ENCODE peak calls at places on chromosome 13, in four cellular contexts. One of them, this sample, is unnamed.

GRCh38 chr13:38262211-38262610 is 87.4 kb upstream of the UFM1 start:
- DNase-seq in GM23248: peak; percentile 68
- DNase-seq in stimulated activated CD4-positive, alpha-beta T cell treated with anti-CD3 and anti-CD28 coated beads, TNF-alpha, amount 100 ng/mL, for 24 hours: no peak
- DNase-seq in EL: peak; percentile 13
- DNase-seq in this sample: no peak

GRCh38 chr13:107681611-107682010 is 533.7 kb downstream of the LIG4 start:
- DNase-seq in GM23248: no peak
- DNase-seq in stimulated activated CD4-positive, alpha-beta T cell treated with anti-CD3 and anti-CD28 coated beads, TNF-alpha, amount 100 ng/mL, for 24 hours: no peak
- DNase-seq in EL: no peak
- DNase-seq in this sample: no peak

GRCh38 chr13:45224181-45224580 is 23.3 kb upstream of the KCTD4 start:
- DNase-seq in GM23248: peak; percentile 56
- DNase-seq in stimulated activated CD4-positive, alpha-beta T cell treated with anti-CD3 and anti-CD28 coated beads, TNF-alpha, amount 100 ng/mL, for 24 hours: no peak
- DNase-seq in EL: peak; percentile 64
- DNase-seq in this sample: no peak

GRCh38 chr13:49840266-49840665 is 47.8 kb upstream of the KPNA3 start:
- DNase-seq in GM23248: peak; percentile 31
- DNase-seq in stimulated activated CD4-positive, alpha-beta T cell treated with anti-CD3 and anti-CD28 coated beads, TNF-alpha, amount 100 ng/mL, for 24 hours: no peak
- DNase-seq in EL: no peak
- DNase-seq in this sample: no peak

GRCh38 chr13:40961224-40961623 is 57.9 kb downstream of the ELF1 start:
- DNase-seq in GM23248: no peak
- DNase-seq in stimulated activated CD4-positive, alpha-beta T cell treated with anti-CD3 and anti-CD28 coated beads, TNF-alpha, amount 100 ng/mL, for 24 hours: no peak
- DNase-seq in EL: no peak
- DNase-seq in this sample: no peak

GRCh38 chr13:95982144-95982543 is 71.1 kb downstream of the UGGT2 start:
- DNase-seq in GM23248: no peak
- DNase-seq in stimulated activated CD4-positive, alpha-beta T cell treated with anti-CD3 and anti-CD28 coated beads, TNF-alpha, amount 100 ng/mL, for 24 hours: no peak
- DNase-seq in EL: no peak
- DNase-seq in this sample: no peak

GRCh38 chr13:45325806-45326205 is 15.2 kb downstream of the TPT1 start:
- DNase-seq in GM23248: peak; percentile 94
- DNase-seq in stimulated activated CD4-positive, alpha-beta T cell treated with anti-CD3 and anti-CD28 coated beads, TNF-alpha, amount 100 ng/mL, for 24 hours: no peak
- DNase-seq in EL: peak; percentile 90
- DNase-seq in this sample: peak; percentile 65

GRCh38 chr13:36815069-36815468 is 4.0 kb upstream of the RFXAP start:
- DNase-seq in GM23248: peak; percentile 52
- DNase-seq in stimulated activated CD4-positive, alpha-beta T cell treated with anti-CD3 and anti-CD28 coated beads, TNF-alpha, amount 100 ng/mL, for 24 hours: no peak
- DNase-seq in EL: peak; percentile 16
- DNase-seq in this sample: no peak

GRCh38 chr13:101942038-101942437 is 459.8 kb downstream of the FGF14 start:
- DNase-seq in GM23248: peak; percentile 59
- DNase-seq in stimulated activated CD4-positive, alpha-beta T cell treated with anti-CD3 and anti-CD28 coated beads, TNF-alpha, amount 100 ng/mL, for 24 hours: no peak
- DNase-seq in EL: peak; percentile 10
- DNase-seq in this sample: no peak

GRCh38 chr13:111184685-111185401 is 69.7 kb downstream of the ARHGEF7 start:
- DNase-seq in GM23248: no peak
- DNase-seq in stimulated activated CD4-positive, alpha-beta T cell treated with anti-CD3 and anti-CD28 coated beads, TNF-alpha, amount 100 ng/mL, for 24 hours: no peak
- DNase-seq in EL: no peak
- DNase-seq in this sample: no peak

GRCh38 chr13:109576331-109576813 is 210.0 kb downstream of the IRS2 start:
- DNase-seq in GM23248: no peak
- DNase-seq in stimulated activated CD4-positive, alpha-beta T cell treated with anti-CD3 and anti-CD28 coated beads, TNF-alpha, amount 100 ng/mL, for 24 hours: no peak
- DNase-seq in EL: no peak
- DNase-seq in this sample: no peak

GRCh38 chr13:109010912-109011311 is 381.5 kb downstream of the MYO16 start:
- DNase-seq in GM23248: no peak
- DNase-seq in stimulated activated CD4-positive, alpha-beta T cell treated with anti-CD3 and anti-CD28 coated beads, TNF-alpha, amount 100 ng/mL, for 24 hours: no peak
- DNase-seq in EL: no peak
- DNase-seq in this sample: no peak

GRCh38 chr13:20438801-20439200 is 86.9 kb downstream of the CRYL1 start:
- DNase-seq in GM23248: no peak
- DNase-seq in stimulated activated CD4-positive, alpha-beta T cell treated with anti-CD3 and anti-CD28 coated beads, TNF-alpha, amount 100 ng/mL, for 24 hours: no peak
- DNase-seq in EL: no peak
- DNase-seq in this sample: no peak

GRCh38 chr13:74329978-74330377 is 195.8 kb upstream of the KLF12 start:
- DNase-seq in GM23248: no peak
- DNase-seq in stimulated activated CD4-positive, alpha-beta T cell treated with anti-CD3 and anti-CD28 coated beads, TNF-alpha, amount 100 ng/mL, for 24 hours: no peak
- DNase-seq in EL: peak; percentile 78
- DNase-seq in this sample: no peak

GRCh38 chr13:65063753-65064152 is 2166.4 kb downstream of the PCDH9 start:
- DNase-seq in GM23248: peak; percentile 1
- DNase-seq in stimulated activated CD4-positive, alpha-beta T cell treated with anti-CD3 and anti-CD28 coated beads, TNF-alpha, amount 100 ng/mL, for 24 hours: no peak
- DNase-seq in EL: peak; percentile 42
- DNase-seq in this sample: no peak

GRCh38 chr13:84487681-84488080 is 605.4 kb upstream of the SLITRK1 start:
- DNase-seq in GM23248: no peak
- DNase-seq in stimulated activated CD4-positive, alpha-beta T cell treated with anti-CD3 and anti-CD28 coated beads, TNF-alpha, amount 100 ng/mL, for 24 hours: no peak
- DNase-seq in EL: peak; percentile 1
- DNase-seq in this sample: no peak

GRCh38 chr13:59103004-59103768 is 1060.5 kb downstream of the DIAPH3 start:
- DNase-seq in GM23248: no peak
- DNase-seq in stimulated activated CD4-positive, alpha-beta T cell treated with anti-CD3 and anti-CD28 coated beads, TNF-alpha, amount 100 ng/mL, for 24 hours: no peak
- DNase-seq in EL: no peak
- DNase-seq in this sample: no peak

GRCh38 chr13:80900557-80900956 is 559.6 kb upstream of the SPRY2 start:
- DNase-seq in GM23248: no peak
- DNase-seq in stimulated activated CD4-positive, alpha-beta T cell treated with anti-CD3 and anti-CD28 coated beads, TNF-alpha, amount 100 ng/mL, for 24 hours: no peak
- DNase-seq in EL: no peak
- DNase-seq in this sample: no peak

GRCh38 chr13:110127986-110128511 is 178.9 kb downstream of the COL4A1 start:
- DNase-seq in GM23248: peak; percentile 48
- DNase-seq in stimulated activated CD4-positive, alpha-beta T cell treated with anti-CD3 and anti-CD28 coated beads, TNF-alpha, amount 100 ng/mL, for 24 hours: no peak
- DNase-seq in EL: peak; percentile 60
- DNase-seq in this sample: no peak

GRCh38 chr13:50594276-50594970 is 249.1 kb downstream of the DLEU7 start:
- DNase-seq in GM23248: no peak
- DNase-seq in stimulated activated CD4-positive, alpha-beta T cell treated with anti-CD3 and anti-CD28 coated beads, TNF-alpha, amount 100 ng/mL, for 24 hours: no peak
- DNase-seq in EL: no peak
- DNase-seq in this sample: no peak

GRCh38 chr13:20441879-20442278 is 83.8 kb downstream of the CRYL1 start:
- DNase-seq in GM23248: peak; percentile 71
- DNase-seq in stimulated activated CD4-positive, alpha-beta T cell treated with anti-CD3 and anti-CD28 coated beads, TNF-alpha, amount 100 ng/mL, for 24 hours: no peak
- DNase-seq in EL: no peak
- DNase-seq in this sample: no peak

GRCh38 chr13:37869756-37870488 is at the start of gene TRPC4:
- DNase-seq in GM23248: peak; percentile 90
- DNase-seq in stimulated activated CD4-positive, alpha-beta T cell treated with anti-CD3 and anti-CD28 coated beads, TNF-alpha, amount 100 ng/mL, for 24 hours: no peak
- DNase-seq in EL: peak; percentile 88
- DNase-seq in this sample: peak; percentile 40

GRCh38 chr13:37618554-37618953 is 20.0 kb upstream of the POSTN start:
- DNase-seq in GM23248: peak; percentile 82
- DNase-seq in stimulated activated CD4-positive, alpha-beta T cell treated with anti-CD3 and anti-CD28 coated beads, TNF-alpha, amount 100 ng/mL, for 24 hours: no peak
- DNase-seq in EL: peak; percentile 83
- DNase-seq in this sample: no peak

GRCh38 chr13:104593693-104594092 is 1527.5 kb upstream of the SLC10A2 start:
- DNase-seq in GM23248: no peak
- DNase-seq in stimulated activated CD4-positive, alpha-beta T cell treated with anti-CD3 and anti-CD28 coated beads, TNF-alpha, amount 100 ng/mL, for 24 hours: no peak
- DNase-seq in EL: no peak
- DNase-seq in this sample: no peak

GRCh38 chr13:67299072-67299635 is 69.0 kb upstream of the PCDH9 start:
- DNase-seq in GM23248: peak; percentile 65
- DNase-seq in stimulated activated CD4-positive, alpha-beta T cell treated with anti-CD3 and anti-CD28 coated beads, TNF-alpha, amount 100 ng/mL, for 24 hours: no peak
- DNase-seq in EL: peak; percentile 62
- DNase-seq in this sample: no peak

GRCh38 chr13:109148243-109148642 is 518.8 kb downstream of the MYO16 start:
- DNase-seq in GM23248: peak; percentile 47
- DNase-seq in stimulated activated CD4-positive, alpha-beta T cell treated with anti-CD3 and anti-CD28 coated beads, TNF-alpha, amount 100 ng/mL, for 24 hours: no peak
- DNase-seq in EL: peak; percentile 64
- DNase-seq in this sample: no peak

GRCh38 chr13:35796627-35797026 is 320.1 kb upstream of the MAB21L1 start:
- DNase-seq in GM23248: peak; percentile 15
- DNase-seq in stimulated activated CD4-positive, alpha-beta T cell treated with anti-CD3 and anti-CD28 coated beads, TNF-alpha, amount 100 ng/mL, for 24 hours: no peak
- DNase-seq in EL: no peak
- DNase-seq in this sample: no peak

GRCh38 chr13:96651598-96651997 is 342.7 kb downstream of the OXGR1 start:
- DNase-seq in GM23248: no peak
- DNase-seq in stimulated activated CD4-positive, alpha-beta T cell treated with anti-CD3 and anti-CD28 coated beads, TNF-alpha, amount 100 ng/mL, for 24 hours: no peak
- DNase-seq in EL: no peak
- DNase-seq in this sample: no peak

GRCh38 chr13:67094078-67094477 is 136.1 kb downstream of the PCDH9 start:
- DNase-seq in GM23248: no peak
- DNase-seq in stimulated activated CD4-positive, alpha-beta T cell treated with anti-CD3 and anti-CD28 coated beads, TNF-alpha, amount 100 ng/mL, for 24 hours: no peak
- DNase-seq in EL: no peak
- DNase-seq in this sample: no peak

GRCh38 chr13:68125087-68125480 is 894.9 kb upstream of the PCDH9 start:
- DNase-seq in GM23248: no peak
- DNase-seq in stimulated activated CD4-positive, alpha-beta T cell treated with anti-CD3 and anti-CD28 coated beads, TNF-alpha, amount 100 ng/mL, for 24 hours: no peak
- DNase-seq in EL: no peak
- DNase-seq in this sample: no peak

GRCh38 chr13:99178636-99179035 is 22.0 kb upstream of the UBAC2 start:
- DNase-seq in GM23248: no peak
- DNase-seq in stimulated activated CD4-positive, alpha-beta T cell treated with anti-CD3 and anti-CD28 coated beads, TNF-alpha, amount 100 ng/mL, for 24 hours: no peak
- DNase-seq in EL: no peak
- DNase-seq in this sample: peak; percentile 30

GRCh38 chr13:113670541-113670940 is 3.5 kb downstream of the GRK1 start:
- DNase-seq in GM23248: no peak
- DNase-seq in stimulated activated CD4-positive, alpha-beta T cell treated with anti-CD3 and anti-CD28 coated beads, TNF-alpha, amount 100 ng/mL, for 24 hours: no peak
- DNase-seq in EL: no peak
- DNase-seq in this sample: peak; percentile 3

GRCh38 chr13:105991622-105992254 is 543.7 kb downstream of the EFNB2 start:
- DNase-seq in GM23248: peak; percentile 61
- DNase-seq in stimulated activated CD4-positive, alpha-beta T cell treated with anti-CD3 and anti-CD28 coated beads, TNF-alpha, amount 100 ng/mL, for 24 hours: no peak
- DNase-seq in EL: peak; percentile 67
- DNase-seq in this sample: no peak

GRCh38 chr13:23754506-23754905 is 134.7 kb downstream of the MIPEP start:
- DNase-seq in GM23248: no peak
- DNase-seq in stimulated activated CD4-positive, alpha-beta T cell treated with anti-CD3 and anti-CD28 coated beads, TNF-alpha, amount 100 ng/mL, for 24 hours: no peak
- DNase-seq in EL: no peak
- DNase-seq in this sample: no peak

GRCh38 chr13:66780814-66781213 is 449.3 kb downstream of the PCDH9 start:
- DNase-seq in GM23248: no peak
- DNase-seq in stimulated activated CD4-positive, alpha-beta T cell treated with anti-CD3 and anti-CD28 coated beads, TNF-alpha, amount 100 ng/mL, for 24 hours: no peak
- DNase-seq in EL: peak; percentile 29
- DNase-seq in this sample: no peak

GRCh38 chr13:97426695-97427094 is 7.3 kb upstream of the RAP2A start:
- DNase-seq in GM23248: no peak
- DNase-seq in stimulated activated CD4-positive, alpha-beta T cell treated with anti-CD3 and anti-CD28 coated beads, TNF-alpha, amount 100 ng/mL, for 24 hours: no peak
- DNase-seq in EL: no peak
- DNase-seq in this sample: no peak

This sample was measured in left ventricle myocardium inferior.